ENCODE peak calls at places on chromosomes 13 and 19, in four cellular contexts. One of them, this sample, is unnamed.

GRCh38 chr19:1377965-1378785 is 5.5 kb upstream of the NDUFS7 start:
- DNase-seq in HepG2: no peak
- DNase-seq in GM12878: no peak
- DNase-seq in K562: no peak
- DNase-seq in this sample: no peak

GRCh38 chr19:5035817-5036732 is 67.2 kb downstream of the KDM4B start:
- DNase-seq in GM12878: no peak
- DNase-seq in K562: no peak
- DNase-seq in HepG2: no peak
- DNase-seq in this sample: no peak

GRCh38 chr19:39390460-39390758 is 497 bp downstream of the PAF1 start:
- DNase-seq in HepG2: no peak
- DNase-seq in GM12878: no peak
- DNase-seq in K562: no peak
- DNase-seq in this sample: no peak

GRCh38 chr13:34435338-34435737 is 506.7 kb upstream of the NBEA start:
- DNase-seq in HepG2: no peak
- DNase-seq in GM12878: no peak
- DNase-seq in K562: no peak
- DNase-seq in this sample: peak; percentile 34

GRCh38 chr13:34900288-34900739 is 41.8 kb upstream of the NBEA start:
- DNase-seq in K562: no peak
- DNase-seq in HepG2: no peak
- DNase-seq in GM12878: no peak
- DNase-seq in this sample: no peak

GRCh38 chr13:27929868-27930267 is 10.1 kb downstream of the PDX1 start:
- DNase-seq in GM12878: no peak
- DNase-seq in HepG2: no peak
- DNase-seq in K562: no peak
- DNase-seq in this sample: no peak

GRCh38 chr13:114101325-114101821 is 31.1 kb downstream of the RASA3 start:
- DNase-seq in HepG2: no peak
- DNase-seq in GM12878: no peak
- DNase-seq in K562: no peak
- DNase-seq in this sample: no peak

GRCh38 chr19:41409288-41409687 is 11.7 kb downstream of the BCKDHA start:
- DNase-seq in GM12878: no peak
- DNase-seq in K562: no peak
- DNase-seq in HepG2: peak; percentile 92
- DNase-seq in this sample: no peak

GRCh38 chr19:8988204-8988603 is 22.0 kb downstream of the MUC16 start:
- DNase-seq in K562: peak; percentile 57
- DNase-seq in HepG2: no peak
- DNase-seq in GM12878: no peak
- DNase-seq in this sample: no peak

GRCh38 chr13:39957868-39958676 is 302.6 kb downstream of the COG6 start:
- DNase-seq in HepG2: no peak
- DNase-seq in K562: no peak
- DNase-seq in GM12878: no peak
- DNase-seq in this sample: no peak

GRCh38 chr19:38844093-38844686 is 5.6 kb downstream of the HNRNPL start:
- DNase-seq in GM12878: no peak
- DNase-seq in HepG2: no peak
- DNase-seq in K562: no peak
- DNase-seq in this sample: no peak

GRCh38 chr19:5880604-5881078 is 10.3 kb upstream of the FUT5 start:
- DNase-seq in GM12878: no peak
- DNase-seq in HepG2: peak; percentile 90
- DNase-seq in K562: no peak
- DNase-seq in this sample: no peak

GRCh38 chr13:113405481-113406300 is 41.8 kb upstream of the GRTP1 start:
- DNase-seq in HepG2: no peak
- DNase-seq in K562: peak; percentile 26
- DNase-seq in GM12878: no peak
- DNase-seq in this sample: no peak

GRCh38 chr19:623974-624373 is 9.4 kb downstream of the POLRMT start:
- DNase-seq in GM12878: no peak
- DNase-seq in K562: no peak
- DNase-seq in HepG2: no peak
- DNase-seq in this sample: no peak

GRCh38 chr13:44651724-44652123 is 75.6 kb upstream of the TSC22D1 start:
- DNase-seq in GM12878: no peak
- DNase-seq in K562: no peak
- DNase-seq in HepG2: no peak
- DNase-seq in this sample: no peak

GRCh38 chr13:98384739-98385138 is 192.2 kb downstream of the STK24 start:
- DNase-seq in HepG2: no peak
- DNase-seq in GM12878: no peak
- DNase-seq in K562: no peak
- DNase-seq in this sample: no peak

GRCh38 chr19:7682175-7682855 is 1.7 kb downstream of the TRAPPC5 start:
- DNase-seq in GM12878: no peak
- DNase-seq in HepG2: no peak
- DNase-seq in K562: no peak
- DNase-seq in this sample: no peak

GRCh38 chr13:91647361-91647970 is 249.0 kb downstream of the GPC5 start:
- DNase-seq in HepG2: peak; percentile 26
- DNase-seq in GM12878: no peak
- DNase-seq in K562: peak; percentile 81
- DNase-seq in this sample: peak; percentile 82

GRCh38 chr13:49183672-49184315 is 36.3 kb upstream of the MLNR start:
- DNase-seq in K562: no peak
- DNase-seq in HepG2: no peak
- DNase-seq in GM12878: no peak
- DNase-seq in this sample: no peak

GRCh38 chr13:31595568-31595967 is 143.8 kb upstream of the RXFP2 start:
- DNase-seq in K562: no peak
- DNase-seq in GM12878: no peak
- DNase-seq in HepG2: no peak
- DNase-seq in this sample: no peak

GRCh38 chr13:30033681-30034447 is 183.4 kb upstream of the UBL3 start:
- DNase-seq in K562: no peak
- DNase-seq in HepG2: no peak
- DNase-seq in GM12878: no peak
- DNase-seq in this sample: no peak

GRCh38 chr13:94160875-94161274 is 318.6 kb downstream of the DCT start:
- DNase-seq in K562: no peak
- DNase-seq in HepG2: no peak
- DNase-seq in GM12878: no peak
- DNase-seq in this sample: no peak

GRCh38 chr13:109481046-109481445 is 305.3 kb downstream of the IRS2 start:
- DNase-seq in GM12878: no peak
- DNase-seq in HepG2: no peak
- DNase-seq in K562: no peak
- DNase-seq in this sample: no peak

GRCh38 chr13:49791214-49791752 is 1.2 kb downstream of the KPNA3 start:
- DNase-seq in HepG2: peak; percentile 84
- DNase-seq in GM12878: peak; percentile 40
- DNase-seq in K562: no peak
- DNase-seq in this sample: no peak

GRCh38 chr13:67635754-67636153 is 405.6 kb upstream of the PCDH9 start:
- DNase-seq in HepG2: no peak
- DNase-seq in K562: no peak
- DNase-seq in GM12878: no peak
- DNase-seq in this sample: no peak

GRCh38 chr19:28065026-28065425 is 1147.9 kb downstream of the UQCRFS1 start:
- DNase-seq in HepG2: no peak
- DNase-seq in GM12878: no peak
- DNase-seq in K562: no peak
- DNase-seq in this sample: no peak

GRCh38 chr13:45367358-45367757 is 26.4 kb upstream of the TPT1 start:
- DNase-seq in GM12878: peak; percentile 67
- DNase-seq in K562: peak; percentile 48
- DNase-seq in HepG2: peak; percentile 69
- DNase-seq in this sample: no peak

GRCh38 chr19:34269489-34269888 is 15.1 kb downstream of the GARRE1 start:
- DNase-seq in K562: no peak
- DNase-seq in GM12878: no peak
- DNase-seq in HepG2: no peak
- DNase-seq in this sample: no peak

GRCh38 chr13:95585867-95586266 is 33.3 kb downstream of the CLDN10 start:
- DNase-seq in GM12878: no peak
- DNase-seq in HepG2: no peak
- DNase-seq in K562: no peak
- DNase-seq in this sample: no peak

GRCh38 chr13:91017669-91018053 is 329.8 kb upstream of the MIR17HG start:
- DNase-seq in HepG2: no peak
- DNase-seq in K562: no peak
- DNase-seq in GM12878: no peak
- DNase-seq in this sample: no peak

GRCh38 chr13:36131215-36131930 is at the start of gene DCLK1:
- DNase-seq in HepG2: no peak
- DNase-seq in GM12878: no peak
- DNase-seq in K562: no peak
- DNase-seq in this sample: peak; percentile 41

GRCh38 chr19:38678217-38678890 is 30.9 kb downstream of the ACTN4 start:
- DNase-seq in GM12878: no peak
- DNase-seq in K562: no peak
- DNase-seq in HepG2: no peak
- DNase-seq in this sample: no peak

GRCh38 chr13:39998166-39998565 is 342.7 kb downstream of the COG6 start:
- DNase-seq in HepG2: no peak
- DNase-seq in K562: no peak
- DNase-seq in GM12878: no peak
- DNase-seq in this sample: no peak

GRCh38 chr19:18419195-18419698 is at the start of gene SSBP4:
- DNase-seq in K562: peak; percentile 84
- DNase-seq in GM12878: no peak
- DNase-seq in HepG2: peak; percentile 66
- DNase-seq in this sample: peak; percentile 87

GRCh38 chr19:44846455-44847143 is 502 bp downstream of the NECTIN2 start:
- DNase-seq in K562: no peak
- DNase-seq in HepG2: no peak
- DNase-seq in GM12878: no peak
- DNase-seq in this sample: no peak
- TF ChIP-seq SP1 in K562: no peak
- TF ChIP-seq SP1 in HepG2: no peak
- TF ChIP-seq SP1 in GM12878: no peak
- TF ChIP-seq SP1 in this sample: no peak

GRCh38 chr13:22049384-22049783 is 378.5 kb downstream of the FGF9 start:
- DNase-seq in HepG2: no peak
- DNase-seq in GM12878: no peak
- DNase-seq in K562: no peak
- DNase-seq in this sample: no peak
- TF ChIP-seq FOXK2 in HepG2: no peak
- TF ChIP-seq FOXK2 in GM12878: no peak
- TF ChIP-seq FOXK2 in K562: no peak
- TF ChIP-seq FOXK2 in this sample: no peak

GRCh38 chr13:65803706-65804392 is 1426.3 kb downstream of the PCDH9 start:
- DNase-seq in HepG2: no peak
- DNase-seq in K562: no peak
- DNase-seq in GM12878: no peak
- DNase-seq in this sample: no peak
- TF ChIP-seq SP1 in HepG2: no peak
- TF ChIP-seq SP1 in K562: no peak
- TF ChIP-seq SP1 in GM12878: no peak
- TF ChIP-seq SP1 in this sample: no peak

GRCh38 chr19:49264258-49264657 is 60.7 kb downstream of the SLC6A16 start:
- DNase-seq in K562: peak; percentile 32
- DNase-seq in GM12878: no peak
- DNase-seq in HepG2: no peak
- DNase-seq in this sample: no peak
- TF ChIP-seq FOXK2 in K562: no peak
- TF ChIP-seq FOXK2 in GM12878: no peak
- TF ChIP-seq FOXK2 in HepG2: no peak
- TF ChIP-seq FOXK2 in this sample: no peak

GRCh38 chr19:50250450-50251136 is 47.2 kb downstream of the MYH14 start:
- DNase-seq in K562: no peak
- DNase-seq in GM12878: no peak
- DNase-seq in HepG2: no peak
- DNase-seq in this sample: no peak

GRCh38 chr19:50244695-50245094 is 41.3 kb downstream of the MYH14 start:
- DNase-seq in GM12878: no peak
- DNase-seq in HepG2: no peak
- DNase-seq in K562: no peak
- DNase-seq in this sample: no peak

GRCh38 chr19:50249636-50250035 is 46.2 kb downstream of the MYH14 start:
- DNase-seq in GM12878: no peak
- DNase-seq in K562: no peak
- DNase-seq in HepG2: no peak
- DNase-seq in this sample: no peak

GRCh38 chr19:50248826-50249225 is 45.4 kb downstream of the MYH14 start:
- DNase-seq in HepG2: no peak
- DNase-seq in GM12878: no peak
- DNase-seq in K562: no peak
- DNase-seq in this sample: no peak

DNA sequence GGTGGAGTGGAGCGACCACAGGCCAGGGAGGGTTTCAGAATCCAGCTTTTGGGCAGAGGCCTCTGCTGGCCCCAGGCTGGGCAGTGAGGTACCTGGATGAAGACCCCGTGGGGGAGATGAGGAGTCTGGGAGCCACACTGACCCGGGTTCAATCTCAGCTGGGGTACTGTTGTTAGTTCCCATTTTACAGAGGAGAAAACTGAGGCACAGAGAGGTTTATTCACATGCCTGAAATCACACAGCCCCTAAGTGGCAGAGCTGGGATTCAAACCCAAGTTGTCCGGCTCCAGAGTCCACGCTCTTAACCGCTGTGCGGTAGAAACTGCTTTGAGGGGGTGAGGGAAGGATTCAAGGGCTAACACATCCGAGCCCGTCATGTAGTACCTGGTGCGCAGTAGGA is 45.0 kb downstream of the MYH14 start:
- DNase-seq in GM12878: no peak
- DNase-seq in K562: no peak
- DNase-seq in HepG2: no peak
- DNase-seq in this sample: no peak
- TF ChIP-seq SP1 in GM12878: no peak
- TF ChIP-seq SP1 in K562: no peak
- TF ChIP-seq SP1 in HepG2: no peak
- TF ChIP-seq SP1 in this sample: no peak

DNA sequence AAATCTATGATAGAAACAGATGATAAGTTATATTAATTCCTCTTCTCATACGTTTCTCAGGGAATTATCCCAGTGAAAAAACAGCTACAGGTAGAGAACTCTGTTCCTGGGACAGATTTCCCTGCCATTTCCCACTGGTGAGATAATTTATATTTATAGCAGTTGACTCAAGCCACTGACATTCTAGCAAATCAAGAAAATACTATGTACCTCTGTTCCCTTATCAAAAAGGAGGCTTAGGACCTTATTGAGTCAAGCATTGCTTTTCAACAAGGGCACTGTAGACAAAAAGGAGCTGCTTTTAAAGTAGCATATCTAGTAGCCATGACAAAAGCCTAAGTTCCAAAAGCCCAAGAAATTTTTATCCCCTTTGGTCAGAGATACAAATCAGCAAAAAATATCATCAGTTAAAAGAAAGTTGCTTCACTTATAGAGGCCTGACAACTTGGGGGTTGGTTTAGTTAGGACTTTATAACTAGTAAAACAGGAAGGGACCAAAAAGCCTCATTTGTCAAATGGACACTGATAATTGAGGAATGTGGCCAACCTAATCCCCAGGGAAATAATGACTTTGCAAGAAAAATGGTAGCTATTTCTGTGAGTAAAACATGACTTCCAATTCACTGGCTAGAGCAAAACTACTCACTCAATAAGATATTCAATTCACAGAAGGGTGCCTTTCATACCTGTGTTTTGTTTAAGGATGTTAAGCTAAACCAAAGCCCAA is 652.5 kb downstream of the SLITRK1 start:
- DNase-seq in K562: no peak
- DNase-seq in HepG2: no peak
- DNase-seq in GM12878: no peak
- DNase-seq in this sample: no peak
- TF ChIP-seq FOXK2 in K562: no peak
- TF ChIP-seq FOXK2 in HepG2: no peak
- TF ChIP-seq FOXK2 in GM12878: no peak
- TF ChIP-seq FOXK2 in this sample: no peak

This sample was measured in HEK293T.